ENCODE peak calls at places on chromosomes 7 and 10, in nine cellular contexts. G, L, K, O, A, E, Z, Q and V are unnamed samples.

GRCh38 chr10:69130251-69130650 is 6.3 kb downstream of the VPS26A start:
- DNase-seq in Z (no peak), E (no peak), O (no peak), A (no peak), K (no peak), G (no peak), Q (no peak), L (peak), V (no peak)

GRCh38 chr10:78579995-78580394 is 488.8 kb upstream of the ZMIZ1 start:
- DNase-seq in G (peak), E (peak), L (no peak), K (peak), O (no peak), Q (no peak), Z (no peak), A (no peak), V (no peak)

GRCh38 chr7:86149266-86149665 is 494.4 kb upstream of the GRM3 start:
- DNase-seq in K (no peak), A (no peak), Q (no peak), Z (no peak), O (no peak), G (no peak), E (no peak), L (no peak), V (no peak)

GRCh38 chr10:71981024-71981867 is 17.1 kb downstream of the CHST3 start:
- DNase-seq in O (no peak), Z (no peak), G (no peak), Q (no peak), K (peak), L (no peak), A (no peak), E (no peak), V (peak)

GRCh38 chr7:88300401-88300800 is 6.3 kb downstream of the STEAP4 start:
- DNase-seq in E (no peak), Z (no peak), L (no peak), K (no peak), Q (no peak), A (no peak), O (no peak), G (no peak), V (no peak)

GRCh38 chr10:58971211-58971610 is 205.2 kb upstream of the PHYHIPL start:
- DNase-seq in L (no peak), O (no peak), K (no peak), A (no peak), Q (no peak), G (no peak), Z (no peak), E (no peak), V (no peak)

GRCh38 chr10:3914702-3915101 is 129.7 kb upstream of the KLF6 start:
- DNase-seq in Q (no peak), Z (no peak), O (no peak), G (no peak), L (no peak), A (no peak), E (no peak), K (no peak), V (no peak)

GRCh38 chr10:131180941-131181855 is 130.3 kb downstream of the TCERG1L start:
- DNase-seq in L (no peak), Q (peak), Z (no peak), G (no peak), A (no peak), E (peak), K (no peak), O (no peak), V (no peak)

GRCh38 chr7:112211348-112211907 is 4.9 kb downstream of the ZNF277 start:
- DNase-seq in G (no peak), K (no peak), Z (no peak), O (peak), A (no peak), Q (no peak), L (peak), E (no peak), V (no peak)

GRCh38 chr7:44103941-44104879 is at the start of gene AEBP1:
- DNase-seq in O (peak), G (no peak), Q (no peak), E (no peak), K (peak), Z (no peak), A (no peak), L (peak), V (no peak)

GRCh38 chr7:151677581-151678226 is 158.0 kb upstream of the RHEB start:
- DNase-seq in E (peak), Z (no peak), O (no peak), Q (no peak), G (no peak), A (no peak), L (no peak), K (no peak), V (no peak)

GRCh38 chr7:27346531-27347260 is 104.1 kb downstream of the EVX1 start:
- DNase-seq in G (peak), E (peak), A (no peak), Q (no peak), L (no peak), Z (peak), O (peak), K (peak), V (peak)

GRCh38 chr7:155653773-155654172 is 9.3 kb downstream of the RBM33 start:
- DNase-seq in L (peak), O (peak), Q (no peak), G (no peak), K (no peak), Z (no peak), A (no peak), E (no peak), V (no peak)

GRCh38 chr7:143988986-143989745 is 11.0 kb upstream of the OR6B1 start:
- DNase-seq in Q (no peak), Z (no peak), O (no peak), K (no peak), A (no peak), L (peak), E (no peak), G (no peak), V (no peak)

GRCh38 chr7:39667354-39667923 is 44.1 kb downstream of the RALA start:
- DNase-seq in K (no peak), L (peak), G (no peak), A (no peak), Q (no peak), O (peak), E (peak), Z (no peak), V (no peak)

GRCh38 chr7:90474284-90475210 is 5.1 kb downstream of the PTTG1IP2 start:
- DNase-seq in L (peak), K (no peak), E (no peak), G (no peak), O (peak), Q (no peak), A (no peak), Z (peak), V (no peak)

GRCh38 chr7:121204537-121204936 is 124.3 kb upstream of the WNT16 start:
- DNase-seq in L (no peak), A (no peak), K (no peak), G (peak), O (peak), E (no peak), Q (no peak), Z (no peak), V (no peak)

GRCh38 chr7:93828260-93828659 is 62.3 kb downstream of the TFPI2 start:
- DNase-seq in K (no peak), G (no peak), L (no peak), O (no peak), A (no peak), Q (no peak), Z (no peak), E (no peak), V (no peak)

GRCh38 chr10:30589441-30589840 is 40.1 kb downstream of the LYZL2 start:
- DNase-seq in Q (no peak), O (no peak), G (no peak), Z (no peak), A (no peak), E (no peak), K (no peak), L (no peak), V (no peak)

GRCh38 chr7:44466300-44467216 is 23.9 kb downstream of the NUDCD3 start:
- DNase-seq in G (no peak), E (no peak), A (no peak), K (no peak), O (no peak), Q (no peak), L (no peak), Z (no peak), V (no peak)

GRCh38 chr10:132438091-132439024 is 41.4 kb downstream of the PWWP2B start:
- DNase-seq in K (no peak), G (no peak), O (no peak), E (no peak), L (no peak), A (no peak), Q (no peak), Z (no peak), V (no peak)

GRCh38 chr10:44627591-44628354 is 242.9 kb upstream of the CXCL12 start:
- DNase-seq in G (no peak), K (no peak), A (no peak), Z (no peak), O (peak), E (no peak), Q (no peak), L (peak), V (no peak)

GRCh38 chr10:36280396-36280795 is 638.3 kb upstream of the FZD8 start:
- DNase-seq in K (no peak), O (peak), E (no peak), L (no peak), A (no peak), Q (no peak), Z (peak), G (no peak), V (peak)

GRCh38 chr7:138875794-138876193 is 77.8 kb upstream of the ATP6V0A4 start:
- DNase-seq in O (peak), K (no peak), A (peak), G (no peak), L (peak), Z (peak), Q (peak), E (no peak), V (peak)

GRCh38 chr10:132900211-132900756 is 42.1 kb downstream of the CFAP46 start:
- DNase-seq in G (no peak), K (peak), E (no peak), Z (no peak), L (no peak), Q (peak), O (no peak), A (no peak), V (no peak)

GRCh38 chr10:132912685-132913558 is 29.4 kb downstream of the CFAP46 start:
- DNase-seq in A (no peak), Q (no peak), G (no peak), E (peak), Z (no peak), K (no peak), L (no peak), O (no peak), V (no peak)